ENCODE peak calls at places on chromosomes 1 and 21, in five cellular contexts. N, Y, U, V and S are unnamed samples.

GRCh38 chr1:29481031-29481430 is 244.7 kb downstream of the PTPRU start:
- DNase-seq in Y (no peak), U (no peak), N (no peak), V (no peak), S (no peak)

GRCh38 chr1:13901041-13901440 is 201.1 kb downstream of the PRDM2 start:
- DNase-seq in N (no peak), V (no peak), Y (no peak), U (no peak), S (no peak)

GRCh38 chr1:5981009-5981380 is 11.2 kb downstream of the NPHP4 start:
- DNase-seq in N (no peak), U (no peak), V (no peak), Y (no peak), S (no peak)

GRCh38 chr1:210523830-210524229 is 195.1 kb downstream of the HHAT start:
- DNase-seq in U (no peak), N (no peak), V (no peak), Y (no peak), S (no peak)

GRCh38 chr1:219790834-219791615 is 137.3 kb downstream of the SLC30A10 start:
- DNase-seq in Y (no peak), V (no peak), U (no peak), N (no peak), S (no peak)

GRCh38 chr1:59997479-59997878 is 70.9 kb upstream of the CYP2J2 start:
- DNase-seq in U (no peak), Y (peak), V (no peak), N (no peak), S (no peak)

GRCh38 chr1:107135466-107135865 is 5.4 kb upstream of the NTNG1 start:
- DNase-seq in Y (peak), U (no peak), N (peak), V (no peak), S (no peak)

GRCh38 chr21:33947451-33948095 is 32.0 kb upstream of the ATP5PO start:
- DNase-seq in N (peak), V (peak), Y (peak), U (no peak), S (peak)

GRCh38 chr21:31182231-31183129 is 144.2 kb upstream of the KRTAP19-8 start:
- DNase-seq in Y (no peak), V (no peak), N (no peak), U (no peak), S (no peak)

GRCh38 chr1:209672705-209673630 is 2.2 kb upstream of the G0S2 start:
- DNase-seq in U (no peak), V (no peak), Y (no peak), N (peak), S (no peak)

GRCh38 chr1:153783233-153784190 is 8.3 kb downstream of the SLC27A3 start:
- DNase-seq in U (peak), N (peak), V (peak), Y (peak), S (peak)

GRCh38 chr1:45542591-45542990 is 8.0 kb upstream of the AKR1A1 start:
- DNase-seq in N (no peak), V (no peak), U (no peak), Y (no peak), S (no peak)

GRCh38 chr1:94384485-94385353 is 33.5 kb upstream of the ABCD3 start:
- DNase-seq in V (no peak), U (no peak), Y (no peak), N (no peak), S (no peak)

GRCh38 chr21:45199201-45199600 is 88.5 kb downstream of the POFUT2 start:
- DNase-seq in Y (no peak), U (no peak), N (no peak), V (no peak), S (no peak)

GRCh38 chr1:29120955-29121485 is 2.7 kb downstream of the TMEM200B start:
- DNase-seq in Y (peak), U (peak), N (no peak), V (peak), S (peak)

GRCh38 chr1:88519156-88519555 is 164.9 kb upstream of the PKN2 start:
- DNase-seq in U (no peak), V (no peak), N (no peak), Y (peak), S (no peak)

GRCh38 chr1:109794319-109795132 is 30.8 kb upstream of the EPS8L3 start:
- DNase-seq in N (no peak), Y (peak), V (no peak), U (no peak), S (no peak)

GRCh38 chr1:165056914-165057313 is 299.6 kb downstream of the LMX1A start:
- DNase-seq in Y (no peak), V (no peak), N (no peak), U (no peak), S (no peak)

GRCh38 chr1:75723989-75724471 is 479 bp upstream of the ACADM start:
- DNase-seq in Y (peak), U (peak), N (peak), V (peak), S (peak)

GRCh38 chr1:150080784-150081183 is 13.2 kb downstream of the VPS45 start:
- DNase-seq in Y (no peak), U (no peak), N (no peak), V (no peak), S (no peak)

GRCh38 chr1:62436039-62436465 is 797 bp upstream of the USP1 start:
- DNase-seq in N (no peak), V (peak), Y (no peak), U (peak), S (peak)

GRCh38 chr1:203083463-203083921 is 2.3 kb downstream of the MYOG start:
- DNase-seq in V (no peak), N (no peak), Y (no peak), U (no peak), S (no peak)

GRCh38 chr21:16993416-16994044 is 519.3 kb upstream of the CXADR start:
- DNase-seq in U (no peak), V (no peak), N (no peak), Y (no peak), S (no peak)

GRCh38 chr1:91594383-91595065 is 93.9 kb downstream of the CDC7 start:
- DNase-seq in V (no peak), Y (no peak), U (no peak), N (no peak), S (no peak)

GRCh38 chr1:167196185-167196584 is 24.5 kb upstream of the POU2F1 start:
- DNase-seq in V (no peak), N (peak), U (no peak), Y (no peak), S (no peak)

GRCh38 chr1:226643167-226643566 is 94.6 kb downstream of the STUM start:
- DNase-seq in Y (peak), N (peak), V (peak), U (peak), S (peak)

GRCh38 chr1:89907669-89908293 is 86.9 kb downstream of the LRRC8D start:
- DNase-seq in N (peak), V (no peak), Y (peak), U (no peak), S (no peak)

GRCh38 chr21:40505681-40506080 is 341.3 kb downstream of the DSCAM start:
- DNase-seq in Y (peak), V (no peak), N (no peak), U (no peak), S (no peak)

GRCh38 chr1:46477153-46477929 is 12.3 kb upstream of the DMBX1 start:
- DNase-seq in N (peak), U (no peak), Y (peak), V (peak), S (peak)

GRCh38 chr1:174954686-174955669 is 44.8 kb upstream of the CACYBP start:
- DNase-seq in V (no peak), Y (no peak), N (no peak), U (no peak), S (no peak)

GRCh38 chr1:175493321-175493998 is 249.9 kb downstream of the TNR start:
- DNase-seq in V (no peak), U (no peak), Y (no peak), N (no peak), S (no peak)

GRCh38 chr1:172269644-172270043 is 150.8 kb upstream of the C1orf105 start:
- DNase-seq in U (no peak), Y (peak), V (no peak), N (peak), S (no peak)

GRCh38 chr1:30882678-30883388 is 25.7 kb downstream of the SDC3 start:
- DNase-seq in Y (no peak), N (no peak), U (peak), V (no peak), S (no peak)

GRCh38 chr1:150511985-150512660 is 3.4 kb upstream of the FALEC start:
- DNase-seq in V (no peak), N (no peak), U (peak), Y (no peak), S (no peak)

GRCh38 chr1:178055779-178056471 is 38.0 kb upstream of the RASAL2 start:
- DNase-seq in V (no peak), Y (peak), U (no peak), N (no peak), S (no peak)

GRCh38 chr1:9573723-9574122 is 15.0 kb upstream of the TMEM201 start:
- DNase-seq in V (no peak), N (no peak), U (no peak), Y (peak), S (no peak)

GRCh38 chr1:51792864-51793263 is 85.7 kb downstream of the NRDC start:
- DNase-seq in U (no peak), Y (peak), V (no peak), N (peak), S (no peak)

GRCh38 chr1:17520473-17521319 is 18.8 kb upstream of the ARHGEF10L start:
- DNase-seq in N (no peak), Y (no peak), U (no peak), V (no peak), S (no peak)

GRCh38 chr1:41493626-41494350 is 9.3 kb upstream of the EDN2 start:
- DNase-seq in Y (no peak), N (no peak), U (peak), V (peak), S (no peak)

GRCh38 chr1:41496080-41497055 is 11.9 kb upstream of the EDN2 start:
- DNase-seq in U (peak), Y (peak), N (peak), V (peak), S (peak)

GRCh38 chr1:41494351-41495170 is 10.1 kb upstream of the EDN2 start:
- DNase-seq in U (peak), V (peak), Y (no peak), N (no peak), S (no peak)

GRCh38 chr1:41497056-41497440 is 12.6 kb upstream of the EDN2 start:
- DNase-seq in Y (no peak), N (no peak), V (peak), U (peak), S (no peak)

DNA sequence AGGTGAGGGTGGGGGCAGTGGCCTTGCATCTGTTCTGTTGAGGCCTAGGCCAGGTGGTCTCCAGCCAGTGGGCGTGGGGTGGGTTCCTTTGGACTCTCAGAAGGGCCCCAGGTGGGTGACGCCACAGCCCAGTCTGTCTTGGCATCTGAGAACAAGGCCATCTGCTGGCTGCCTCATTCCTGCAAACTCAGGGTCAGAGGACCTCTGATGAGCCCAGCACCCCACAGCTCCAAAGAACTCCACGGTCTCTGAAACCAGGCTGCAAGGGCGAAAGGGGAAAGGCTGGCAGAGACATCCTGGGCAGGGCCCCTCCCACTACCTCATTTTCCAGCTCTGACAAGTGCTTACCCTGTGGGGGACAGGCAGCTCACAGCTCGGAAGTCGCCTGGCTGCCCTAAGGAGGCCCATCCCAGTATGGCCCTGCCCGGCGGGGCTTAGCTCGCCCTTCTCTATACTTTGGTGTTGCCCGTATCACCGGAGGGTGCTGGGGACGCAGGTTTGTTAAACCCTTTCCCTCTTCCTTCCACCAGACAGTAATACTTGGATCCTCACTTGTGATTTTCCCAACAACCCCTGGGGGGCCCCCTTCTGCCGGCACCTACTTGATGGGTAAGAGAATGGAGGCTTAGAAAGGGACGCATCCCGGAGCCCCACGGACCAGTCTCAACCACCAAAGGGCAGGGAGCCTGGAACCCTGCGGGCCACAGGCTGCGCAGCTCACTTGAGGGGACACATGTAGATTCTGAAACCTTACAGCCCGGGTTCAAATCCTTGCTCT is 10.9 kb upstream of the EDN2 start:
- DNase-seq in U (peak), V (peak), Y (peak), N (no peak), S (no peak)
- H3K27ac ChIP-seq in U (peak), V (peak), Y (no peak), N (peak), S (no peak)

GRCh38 chr1:157177701-157178380 is 39.6 kb upstream of the ETV3 start:
- DNase-seq in U (no peak), V (no peak), Y (no peak), N (no peak), S (no peak)

GRCh38 chr1:157178490-157178889 is 40.3 kb upstream of the ETV3 start:
- DNase-seq in U (no peak), N (no peak), V (no peak), Y (no peak), S (no peak)

GRCh38 chr1:157181258-157181657 is 43.1 kb upstream of the ETV3 start:
- DNase-seq in U (no peak), V (no peak), Y (no peak), N (no peak), S (no peak)

GRCh38 chr1:157176591-157177121 is 38.5 kb upstream of the ETV3 start:
- DNase-seq in N (no peak), Y (no peak), V (no peak), U (no peak), S (no peak)

DNA sequence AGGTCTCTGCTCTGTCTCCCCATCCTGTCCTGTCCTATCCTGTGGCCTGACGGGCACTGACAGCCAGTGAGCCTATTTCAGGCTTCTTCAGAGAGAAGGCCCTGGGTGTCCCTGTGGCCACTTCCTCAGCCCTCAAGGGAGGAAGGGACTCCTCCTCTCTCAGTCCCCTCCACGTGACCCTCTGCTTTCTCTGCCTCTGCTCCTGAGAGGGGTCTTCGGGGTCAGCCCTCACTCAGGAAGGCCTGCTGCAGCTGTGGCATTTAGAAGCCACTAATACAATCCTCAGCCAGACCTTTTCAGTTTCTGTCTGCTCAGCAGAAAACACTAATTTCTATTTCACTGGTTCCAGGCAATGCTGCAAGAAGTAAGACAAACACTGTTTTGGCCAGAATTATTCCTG is 43.6 kb upstream of the ETV3 start:
- DNase-seq in V (no peak), Y (no peak), U (no peak), N (no peak), S (no peak)
- H3K27ac ChIP-seq in V (no peak), Y (no peak), U (no peak), N (no peak), S (no peak)

DNA sequence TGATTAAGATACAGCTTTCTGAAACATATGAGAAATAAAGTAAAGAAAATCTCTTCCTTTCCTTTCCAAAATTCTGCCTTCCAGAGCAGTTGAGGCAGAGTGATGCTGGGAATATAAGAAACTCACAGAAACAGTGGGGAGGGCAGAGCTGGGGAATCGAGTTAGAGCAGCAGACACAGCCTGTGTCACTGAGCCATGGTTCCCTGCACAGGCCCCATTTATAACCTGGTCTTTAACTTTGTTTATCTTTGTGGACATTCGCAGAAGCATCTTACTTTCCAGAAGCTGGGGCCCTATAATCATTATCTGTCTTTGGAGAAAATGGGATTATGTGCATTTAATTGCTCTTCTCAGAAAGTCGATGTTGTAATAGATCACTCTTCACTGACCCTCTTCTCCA is 349.1 kb downstream of the SETD4 start:
- DNase-seq in U (no peak), N (no peak), V (no peak), Y (no peak), S (no peak)
- H3K27ac ChIP-seq in U (no peak), N (no peak), V (no peak), Y (no peak), S (no peak)

GRCh38 chr1:26169669-26170471 is at the start of gene ZNF593:
- DNase-seq in V (peak), Y (peak), U (peak), N (peak), S (peak)

GRCh38 chr1:26170472-26170821 is 739 bp downstream of the ZNF593 start:
- DNase-seq in N (no peak), Y (no peak), V (no peak), U (no peak), S (no peak)

GRCh38 chr1:26169201-26169600 is 438 bp upstream of the C1orf232 start:
- DNase-seq in N (no peak), V (no peak), U (no peak), Y (no peak), S (no peak)

GRCh38 chr1:26168410-26169167 is at the start of gene C1orf232:
- DNase-seq in Y (no peak), V (no peak), U (peak), N (no peak), S (peak)

GRCh38 chr1:26171084-26172072 is at the start of gene ZNF593OS:
- DNase-seq in Y (no peak), V (no peak), N (no peak), U (peak), S (no peak)
- H3K27ac ChIP-seq in Y (no peak), V (no peak), N (no peak), U (no peak), S (no peak)